ENCODE peak calls at places on chromosome 4, in five cellular contexts. A, T, K, O and I are unnamed samples.

GRCh38 chr4:81398379-81398778 is 73.3 kb downstream of the RASGEF1B start:
- DNase-seq in A (no peak), T (no peak), K (no peak), O (no peak), I (no peak)

GRCh38 chr4:83535945-83536648 is at the start of gene GPAT3:
- DNase-seq in A (no peak), T (no peak), K (peak), O (no peak), I (no peak)

GRCh38 chr4:40995850-40996249 is 218.5 kb downstream of the APBB2 start:
- DNase-seq in A (no peak), T (peak), K (no peak), O (no peak), I (peak)

GRCh38 chr4:56215138-56215793 is 172.0 kb downstream of the AASDH start:
- DNase-seq in A (no peak), T (no peak), K (no peak), O (no peak), I (no peak)

GRCh38 chr4:105471566-105472176 is 2.2 kb downstream of the PPA2 start:
- DNase-seq in A (no peak), T (peak), K (peak), O (peak), I (peak)

GRCh38 chr4:88938138-88938537 is 118.8 kb downstream of the FAM13A start:
- DNase-seq in A (peak), T (no peak), K (no peak), O (peak), I (peak)

GRCh38 chr4:122100508-122100907 is 51.6 kb upstream of the BLTP1 start:
- DNase-seq in A (no peak), T (no peak), K (no peak), O (no peak), I (no peak)

GRCh38 chr4:128301979-128302378 is 14.4 kb upstream of the PGRMC2 start:
- DNase-seq in A (no peak), T (no peak), K (no peak), O (no peak), I (no peak)

GRCh38 chr4:48899950-48900349 is 6.6 kb downstream of the OCIAD2 start:
- DNase-seq in A (no peak), T (no peak), K (no peak), O (no peak), I (no peak)

GRCh38 chr4:707929-708630 is 2.4 kb downstream of the PCGF3 start:
- DNase-seq in A (no peak), T (no peak), K (no peak), O (no peak), I (no peak)

GRCh38 chr4:126071346-126072333 is 756.9 kb downstream of the FAT4 start:
- DNase-seq in A (no peak), T (no peak), K (peak), O (peak), I (peak)

GRCh38 chr4:164252286-164252685 is 501.6 kb upstream of the SMIM31 start:
- DNase-seq in A (no peak), T (no peak), K (no peak), O (no peak), I (no peak)

GRCh38 chr4:2084316-2084715 is 25.2 kb downstream of the NAT8L start:
- DNase-seq in A (no peak), T (no peak), K (no peak), O (no peak), I (no peak)

GRCh38 chr4:131001371-131001770 is 1905.4 kb downstream of the C4orf33 start:
- DNase-seq in A (no peak), T (no peak), K (no peak), O (no peak), I (no peak)

GRCh38 chr4:3493720-3494492 is 30.8 kb downstream of the DOK7 start:
- DNase-seq in A (no peak), T (no peak), K (no peak), O (no peak), I (no peak)

GRCh38 chr4:89829470-89830138 is 7.4 kb downstream of the SNCA start:
- DNase-seq in A (no peak), T (peak), K (no peak), O (no peak), I (no peak)

GRCh38 chr4:13481569-13481968 is 2.6 kb downstream of the RAB28 start:
- DNase-seq in A (no peak), T (no peak), K (no peak), O (no peak), I (peak)

GRCh38 chr4:68180858-68181531 is 51.3 kb upstream of the TMPRSS11F start:
- DNase-seq in A (no peak), T (no peak), K (no peak), O (no peak), I (no peak)

GRCh38 chr4:960140-960735 is 13.1 kb downstream of the DGKQ start:
- DNase-seq in A (no peak), T (no peak), K (peak), O (no peak), I (no peak)

GRCh38 chr4:42306221-42307109 is 90.8 kb upstream of the SHISA3 start:
- DNase-seq in A (no peak), T (no peak), K (peak), O (no peak), I (no peak)

GRCh38 chr4:143411527-143412480 is 75.1 kb downstream of the GAB1 start:
- DNase-seq in A (no peak), T (peak), K (no peak), O (no peak), I (no peak)

GRCh38 chr4:174490356-174490969 is 31.8 kb downstream of the HPGD start:
- DNase-seq in A (peak), T (no peak), K (no peak), O (no peak), I (no peak)

GRCh38 chr4:66564901-66565648 is 894.8 kb upstream of the EPHA5 start:
- DNase-seq in A (peak), T (no peak), K (no peak), O (no peak), I (peak)

GRCh38 chr4:112270643-112271484 is 14.8 kb downstream of the TIFA start:
- DNase-seq in A (peak), T (no peak), K (no peak), O (peak), I (peak)

GRCh38 chr4:98967916-98968315 is 27.6 kb upstream of the METAP1 start:
- DNase-seq in A (no peak), T (no peak), K (no peak), O (no peak), I (no peak)
- H3K4me3 ChIP-seq in A (no peak), T (no peak), K (no peak), O (no peak), I (no peak)

GRCh38 chr4:104449537-104449936 is 45.2 kb downstream of the CXXC4 start:
- DNase-seq in A (no peak), T (no peak), K (no peak), O (no peak), I (no peak)

GRCh38 chr4:104447346-104447745 is 47.3 kb downstream of the CXXC4 start:
- DNase-seq in A (no peak), T (no peak), K (no peak), O (no peak), I (no peak)

GRCh38 chr4:104457308-104457981 is 37.2 kb downstream of the CXXC4 start:
- DNase-seq in A (no peak), T (no peak), K (no peak), O (no peak), I (no peak)

GRCh38 chr4:104446431-104446925 is 48.2 kb downstream of the CXXC4 start:
- DNase-seq in A (no peak), T (no peak), K (no peak), O (no peak), I (no peak)

GRCh38 chr4:104451573-104451972 is 43.1 kb downstream of the CXXC4 start:
- DNase-seq in A (no peak), T (no peak), K (peak), O (no peak), I (no peak)
- TF ChIP-seq CTCF in A (no peak), T (peak), K (peak), O (peak), I (no peak)

GRCh38 chr4:54233128-54233696 is 4.1 kb downstream of the PDGFRA start:
- DNase-seq in A (no peak), T (no peak), K (peak), O (peak), I (no peak)

GRCh38 chr4:54230479-54231418 is 1.7 kb downstream of the PDGFRA start:
- DNase-seq in A (no peak), T (no peak), K (peak), O (no peak), I (no peak)

GRCh38 chr4:54231419-54232150 is 2.5 kb downstream of the PDGFRA start:
- DNase-seq in A (no peak), T (no peak), K (peak), O (no peak), I (no peak)

GRCh38 chr4:54233697-54234496 is 4.8 kb downstream of the PDGFRA start:
- DNase-seq in A (no peak), T (peak), K (peak), O (peak), I (no peak)

GRCh38 chr4:54232151-54232688 is 3.1 kb downstream of the PDGFRA start:
- DNase-seq in A (no peak), T (no peak), K (no peak), O (no peak), I (no peak)
- H3K4me3 ChIP-seq in A (peak), T (no peak), K (peak), O (peak), I (peak)

DNA sequence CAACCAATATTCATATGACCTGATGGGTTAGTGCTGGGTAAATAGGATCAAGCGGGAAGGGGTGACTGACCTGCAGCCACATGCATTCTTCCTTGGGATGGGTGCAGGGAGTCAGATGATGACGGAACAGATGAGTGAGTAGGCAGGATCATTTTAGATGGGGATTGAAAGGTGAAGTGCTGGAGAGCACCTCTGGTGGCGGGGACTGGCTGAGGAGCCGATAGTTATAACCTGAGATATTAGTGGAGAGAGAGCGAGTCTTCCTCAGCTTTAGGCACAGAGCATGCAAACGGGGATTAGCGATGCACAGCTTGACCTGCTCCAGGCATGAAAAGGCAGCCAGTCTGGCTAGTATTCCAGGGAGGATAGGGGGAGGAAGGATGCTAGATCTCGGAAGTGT is 99.1 kb downstream of the AFF1 start:
- DNase-seq in A (no peak), T (no peak), K (no peak), O (no peak), I (no peak)
- TF ChIP-seq CTCF in A (no peak), T (peak), K (no peak), O (no peak), I (no peak)

GRCh38 chr4:151610229-151610628 is 150.6 kb downstream of the GATB start:
- DNase-seq in A (no peak), T (no peak), K (no peak), O (no peak), I (no peak)
- H3K4me3 ChIP-seq in A (no peak), T (no peak), K (no peak), O (no peak), I (no peak)

GRCh38 chr4:102710986-102711385 is 49.8 kb downstream of the MANBA start:
- DNase-seq in A (no peak), T (no peak), K (no peak), O (no peak), I (no peak)

GRCh38 chr4:102713096-102713495 is 47.7 kb downstream of the MANBA start:
- DNase-seq in A (no peak), T (no peak), K (no peak), O (no peak), I (no peak)

GRCh38 chr4:102717448-102718092 is 43.2 kb downstream of the MANBA start:
- DNase-seq in A (no peak), T (no peak), K (no peak), O (no peak), I (no peak)

DNA sequence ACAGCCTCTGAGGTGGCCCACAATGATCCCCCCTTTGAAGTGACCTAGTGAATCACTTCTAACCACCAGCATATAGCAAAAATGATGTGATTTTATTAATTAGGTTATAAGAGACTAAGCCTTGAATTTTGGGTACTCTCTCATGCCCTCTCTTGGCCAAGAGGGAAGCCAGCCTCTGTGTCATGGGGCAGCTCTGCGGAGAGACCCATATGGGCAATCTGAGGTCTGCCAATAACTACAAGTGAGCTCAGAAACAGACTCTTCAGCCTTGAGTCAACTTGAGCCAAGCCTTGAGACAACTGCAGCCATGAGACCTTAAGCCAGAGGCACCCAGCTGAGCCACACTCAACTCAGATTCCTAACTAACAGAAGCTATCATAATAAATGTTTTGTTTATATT is 45.7 kb downstream of the MANBA start:
- DNase-seq in A (no peak), T (no peak), K (no peak), O (no peak), I (no peak)
- TF ChIP-seq CTCF in A (no peak), T (peak), K (peak), O (peak), I (peak)